ENCODE peak calls at places on chromosomes 2 and 18, in six cellular contexts. A is glutamatergic neuron, K is cardiac fibroblast, N is fibroblast of the aortic adventitia, T is tibial artery, Y is Panc1. E is an unnamed sample.

GRCh38 chr2:160901631-160902030 is 258.6 kb upstream of the TANK start:
- DNase-seq in K (no peak), T (no peak), N (peak; percentile 43), Y (no peak), A (no peak), E (no peak)

GRCh38 chr2:222891890-222892289 is 31.1 kb downstream of the ACSL3 start:
- DNase-seq in N (peak; percentile 55), T (no peak), Y (no peak), K (peak; percentile 46), A (no peak), E (no peak)

GRCh38 chr2:49914281-49914680 is 760.0 kb upstream of the FSHR start:
- DNase-seq in N (no peak), K (peak; percentile 1), A (no peak), T (no peak), Y (no peak), E (no peak)

GRCh38 chr2:226869371-226869770 is 33.5 kb downstream of the RHBDD1 start:
- DNase-seq in N (no peak), K (peak; percentile 12), T (no peak), A (no peak), Y (no peak), E (no peak)

GRCh38 chr2:151844217-151844896 is 16.1 kb upstream of the ARL5A start:
- DNase-seq in K (no peak), A (no peak), Y (no peak), N (peak; percentile 7), T (no peak), E (no peak)

GRCh38 chr2:88187038-88187676 is 17.0 kb downstream of the THNSL2 start:
- DNase-seq in K (peak; percentile 40), N (peak; percentile 19), A (peak; percentile 83), Y (peak; percentile 30), T (peak; percentile 33), E (peak; percentile 47)

GRCh38 chr2:134911386-134911785 is 7.2 kb upstream of the CCNT2 start:
- DNase-seq in Y (no peak), T (no peak), N (no peak), K (no peak), A (no peak), E (no peak)

GRCh38 chr2:225027061-225027762 is 15.1 kb downstream of the DOCK10 start:
- DNase-seq in A (no peak), K (peak; percentile 62), Y (no peak), T (no peak), N (no peak), E (no peak)

GRCh38 chr2:238069021-238069709 is 8.4 kb downstream of the SCLY start:
- DNase-seq in T (no peak), K (no peak), N (no peak), Y (no peak), A (no peak), E (no peak)

GRCh38 chr2:146214394-146214929 is 1630.4 kb upstream of the ACVR2A start:
- DNase-seq in T (no peak), A (no peak), N (no peak), Y (no peak), K (peak; percentile 8), E (no peak)

GRCh38 chr18:8826514-8826913 is 121.2 kb downstream of the MTCL1 start:
- DNase-seq in A (no peak), T (no peak), Y (no peak), K (no peak), N (no peak), E (no peak)

GRCh38 chr2:875687-876615 is 74.7 kb upstream of the SNTG2 start:
- DNase-seq in Y (no peak), N (no peak), K (no peak), A (no peak), T (no peak), E (no peak)

GRCh38 chr2:210955591-210955990 is 399.2 kb downstream of the CPS1 start:
- DNase-seq in K (peak; percentile 79), T (no peak), Y (no peak), N (peak; percentile 83), A (no peak), E (no peak)

GRCh38 chr2:147051248-147051647 is 793.6 kb upstream of the ACVR2A start:
- DNase-seq in N (peak; percentile 78), K (peak; percentile 32), A (no peak), T (no peak), Y (no peak), E (no peak)

GRCh38 chr2:10414591-10414990 is 33.5 kb downstream of the ODC1 start:
- DNase-seq in N (no peak), A (no peak), Y (no peak), K (no peak), T (no peak), E (no peak)

GRCh38 chr18:5738561-5738960 is 156.8 kb downstream of the TMEM200C start:
- DNase-seq in Y (no peak), A (no peak), T (no peak), K (no peak), N (no peak), E (no peak)

GRCh38 chr2:198957183-198957582 is 500.6 kb downstream of the SATB2 start:
- DNase-seq in T (no peak), Y (no peak), N (peak; percentile 1), K (no peak), A (no peak), E (no peak)

GRCh38 chr2:150462772-150463171 is 24.7 kb downstream of the RND3 start:
- DNase-seq in K (no peak), Y (no peak), A (no peak), N (no peak), T (no peak), E (no peak)

GRCh38 chr2:84962917-84963316 is 8.0 kb upstream of the KCMF1 start:
- DNase-seq in T (no peak), Y (no peak), A (no peak), K (no peak), N (no peak), E (no peak)

DNA sequence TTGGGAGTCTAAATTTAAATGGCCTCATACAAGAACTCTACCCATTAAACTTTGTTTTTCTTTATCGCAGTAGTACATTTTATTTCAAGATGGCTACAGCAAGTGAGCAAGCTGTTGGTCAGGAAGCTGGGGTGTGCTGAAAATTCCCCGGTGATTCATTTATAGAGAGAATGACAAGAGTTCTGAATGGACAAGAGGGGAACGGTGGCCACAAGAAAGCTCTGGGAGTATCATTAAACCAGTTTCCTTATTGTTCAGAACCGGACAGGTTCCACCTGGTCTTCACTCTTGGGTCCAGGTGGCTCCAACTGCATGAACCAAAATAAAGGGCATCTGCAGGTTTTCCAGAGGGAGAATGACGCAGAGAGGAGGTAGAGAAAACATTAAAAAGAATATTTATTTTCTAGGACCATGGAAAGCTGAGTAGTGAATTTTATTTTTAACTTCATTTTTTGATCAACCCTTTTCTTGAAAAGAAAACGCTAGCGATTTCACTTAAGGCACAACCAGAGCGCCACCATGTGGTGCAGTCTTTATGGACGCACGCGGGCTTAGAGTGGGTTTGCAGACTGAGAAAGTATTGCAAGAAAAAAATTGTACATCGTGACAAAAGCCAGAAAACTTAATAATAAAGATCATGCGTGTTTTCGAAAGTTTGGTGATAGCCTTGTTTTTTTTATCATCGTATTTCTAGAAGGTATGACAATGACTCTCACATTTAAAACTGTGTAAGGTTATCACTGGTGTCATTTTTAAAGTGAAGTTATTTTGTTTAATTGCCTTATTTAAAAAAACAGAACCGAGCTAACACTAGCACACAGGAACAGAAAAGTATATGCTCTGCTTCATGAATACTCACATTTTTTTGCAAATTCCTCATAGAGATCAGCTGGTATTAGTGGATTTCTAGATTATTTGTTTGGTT is 97.9 kb upstream of the NOL4 start:
- DNase-seq in K (peak; percentile 74), A (peak; percentile 78), T (no peak), N (peak; percentile 52), Y (peak; percentile 17), E (peak; percentile 17)
- TF ChIP-seq CTCF in K (peak; percentile 66), A (peak; percentile 68), T (peak; percentile 24), N (peak; percentile 53), Y (peak; percentile 86), E (peak; percentile 76)

DNA sequence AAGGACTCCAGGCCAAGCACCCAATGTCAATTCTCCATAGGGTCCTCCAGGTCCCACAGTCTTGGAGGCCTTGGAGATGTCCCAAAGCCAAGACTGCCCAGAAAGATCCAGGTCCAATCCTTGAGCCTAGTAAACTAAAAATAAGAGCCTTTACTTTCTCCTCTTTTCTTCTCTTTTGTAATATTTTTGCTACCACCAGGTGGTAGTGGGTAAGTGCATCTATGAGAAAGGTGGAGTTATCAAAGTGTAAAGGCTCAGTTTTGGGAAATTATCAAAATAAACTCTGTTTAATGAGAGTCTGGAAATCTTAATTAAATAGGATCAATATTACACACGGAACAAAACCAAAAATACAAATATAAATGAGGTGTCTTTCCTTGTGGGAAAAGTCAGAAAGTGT is 276.4 kb downstream of the ALK start:
- DNase-seq in N (no peak), A (no peak), K (no peak), Y (no peak), T (no peak), E (no peak)
- TF ChIP-seq CTCF in N (no peak), A (peak; percentile 27), K (peak; percentile 7), Y (peak; percentile 4), T (no peak), E (no peak)

GRCh38 chr2:114201781-114202180 is 240.7 kb upstream of the DPP10 start:
- DNase-seq in T (no peak), N (no peak), A (no peak), K (no peak), Y (no peak), E (no peak)
- TF ChIP-seq CTCF in T (no peak), N (peak; percentile 3), A (no peak), K (no peak), Y (no peak), E (no peak)

DNA sequence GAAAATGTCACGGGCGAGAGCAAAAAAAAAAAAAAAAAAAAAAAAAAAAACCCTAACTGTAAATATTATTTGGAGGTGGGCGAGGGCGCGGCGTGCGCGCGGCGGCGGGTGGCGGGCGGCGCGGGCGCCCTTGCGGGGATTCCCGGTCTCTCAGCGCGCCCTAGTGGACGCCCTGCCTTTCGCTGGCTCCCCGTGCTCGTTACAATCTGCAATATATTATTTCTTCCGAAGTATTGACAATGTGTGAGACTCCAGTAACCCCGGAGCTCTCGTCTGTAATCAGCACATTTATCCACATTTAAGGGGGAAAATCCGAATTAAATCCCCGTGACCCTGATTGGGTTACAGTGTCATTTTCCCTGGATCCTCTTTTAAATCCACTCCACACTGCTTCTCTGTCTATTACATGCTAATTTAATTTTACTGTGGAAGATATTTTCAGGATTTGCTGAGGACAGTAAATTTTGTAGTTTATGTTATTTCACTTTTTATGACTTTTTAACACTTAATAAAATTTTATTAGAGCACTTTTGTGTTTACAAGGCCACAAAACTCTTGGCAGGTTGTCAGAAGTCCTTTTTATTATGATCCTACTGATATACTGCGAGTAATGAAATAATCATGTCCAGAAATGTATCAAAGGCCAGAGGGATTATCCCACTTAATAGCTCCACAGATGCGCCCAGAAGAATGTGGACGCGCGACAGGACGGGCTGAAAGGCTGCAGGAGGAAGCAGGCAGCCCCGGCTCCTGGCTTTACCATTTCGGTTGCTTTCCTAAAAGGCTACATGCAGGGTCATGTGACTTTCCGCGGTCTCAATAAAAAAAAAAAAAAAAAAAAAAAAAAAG is 369.1 kb downstream of the MTX2 start:
- DNase-seq in K (peak; percentile 65), N (peak; percentile 58), Y (no peak), T (peak; percentile 40), A (peak; percentile 79), E (peak; percentile 83)
- TF ChIP-seq CTCF in K (peak; percentile 63), N (peak; percentile 65), Y (peak; percentile 92), T (peak; percentile 74), A (peak; percentile 70), E (peak; percentile 89)